ENCODE peak calls at places on chromosomes 7 and 10, in seven cellular contexts. S, A, O, F, L, P and G are unnamed samples. For H3K4me1 and H3K9me3, the result is how much of the 10 kb centered on the place peaks cover.

GRCh38 chr10:130234171-130234965 is 98.2 kb downstream of the GLRX3 start:
- DNase-seq in S (no peak), A (no peak), O (no peak), F (no peak), L (no peak), P (no peak), G (no peak)

GRCh38 chr10:74822101-74822500 is 4.3 kb upstream of the KAT6B start:
- DNase-seq in S (no peak), A (no peak), O (no peak), F (no peak), L (no peak), P (no peak), G (no peak)

GRCh38 chr10:50951451-50951850 is 66.0 kb upstream of the A1CF start:
- DNase-seq in S (no peak), A (no peak), O (no peak), F (no peak), L (no peak), P (no peak), G (no peak)

GRCh38 chr10:93580824-93581223 is 14.4 kb downstream of the FFAR4 start:
- DNase-seq in S (peak), A (no peak), O (no peak), F (no peak), L (no peak), P (peak), G (peak)

GRCh38 chr10:47311193-47311899 is 10.9 kb upstream of the GDF2 start:
- DNase-seq in S (no peak), A (no peak), O (no peak), F (no peak), L (peak), P (peak), G (no peak)

GRCh38 chr10:119211625-119212441 is 4.5 kb downstream of the GRK5 start:
- DNase-seq in S (no peak), A (no peak), O (no peak), F (no peak), L (no peak), P (no peak), G (peak)

GRCh38 chr10:72315611-72316385 is 38.9 kb downstream of the DNAJB12 start:
- DNase-seq in S (peak), A (peak), O (no peak), F (peak), L (peak), P (peak), G (peak)

GRCh38 chr7:155208681-155209477 is 88.8 kb upstream of the INSIG1 start:
- DNase-seq in S (peak), A (no peak), O (no peak), F (peak), L (no peak), P (peak), G (no peak)

GRCh38 chr7:130108809-130109208 is 38.5 kb downstream of the KLHDC10 start:
- DNase-seq in S (no peak), A (no peak), O (no peak), F (no peak), L (no peak), P (peak), G (no peak)

GRCh38 chr7:12210179-12211053 is 678 bp upstream of the TMEM106B start:
- DNase-seq in S (no peak), A (no peak), O (no peak), F (peak), L (peak), P (no peak), G (no peak)

DNA sequence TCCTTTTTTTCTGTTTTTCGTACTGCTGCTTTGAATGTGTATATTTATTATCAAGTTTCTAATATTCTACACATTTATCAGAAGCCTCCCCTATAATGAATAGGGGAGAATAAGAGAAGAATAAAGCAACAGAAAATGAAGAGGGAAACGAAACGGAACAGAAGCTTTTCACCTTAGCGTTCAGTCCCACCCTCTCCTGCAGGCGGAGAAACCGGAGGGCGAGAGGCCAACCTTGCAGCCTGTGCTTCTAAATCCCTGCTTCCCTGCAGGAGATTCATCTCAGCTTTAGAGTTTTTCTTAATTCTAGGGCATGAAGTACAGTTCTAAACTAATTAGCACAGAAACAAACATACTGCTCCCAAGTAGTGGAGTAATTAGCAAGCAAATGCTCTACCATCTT is 107.2 kb downstream of the CUBN start:
- DNase-seq in S (no peak), A (no peak), O (no peak), F (no peak), L (no peak), P (no peak), G (peak)
- H3K4me1 ChIP-seq in S (under half), A (under half), O (under half), F (half or more), L (under half), P (under half), G (under half)

DNA sequence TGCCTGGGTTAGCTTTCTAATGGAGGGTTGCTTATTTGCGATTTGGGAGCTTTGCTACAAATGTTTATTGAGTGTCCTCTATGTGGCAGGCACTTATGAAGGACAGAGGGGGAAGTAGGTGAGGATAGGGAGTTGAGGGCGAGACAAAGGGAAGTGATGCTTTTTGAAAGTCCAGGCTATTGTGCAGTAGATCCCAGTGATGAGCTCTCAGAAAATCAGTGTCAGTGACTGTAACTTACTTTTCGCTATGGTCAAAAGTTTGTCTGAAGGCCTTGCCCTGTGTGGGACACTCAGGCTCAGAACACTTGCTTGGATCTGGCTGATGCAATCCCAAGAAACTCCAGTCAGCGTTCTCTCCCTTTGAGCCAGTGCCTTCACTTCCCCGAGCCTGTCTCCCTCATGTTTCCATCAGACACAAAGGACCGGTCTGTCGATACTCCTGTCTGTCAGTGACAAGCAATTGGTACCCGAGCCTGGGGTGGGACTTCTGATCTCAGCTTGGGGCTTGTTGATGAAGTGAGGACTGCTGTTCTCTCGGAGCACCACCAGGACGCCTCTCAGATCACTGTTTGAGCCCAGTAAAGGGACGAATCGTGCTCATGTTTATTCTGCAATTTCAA is 63.1 kb upstream of the SORCS3 start:
- DNase-seq in S (peak), A (no peak), O (no peak), F (no peak), L (no peak), P (no peak), G (peak)
- TF ChIP-seq CTCF in S (no peak), A (no peak), O (no peak), F (no peak), L (no peak), P (no peak), G (peak)

DNA sequence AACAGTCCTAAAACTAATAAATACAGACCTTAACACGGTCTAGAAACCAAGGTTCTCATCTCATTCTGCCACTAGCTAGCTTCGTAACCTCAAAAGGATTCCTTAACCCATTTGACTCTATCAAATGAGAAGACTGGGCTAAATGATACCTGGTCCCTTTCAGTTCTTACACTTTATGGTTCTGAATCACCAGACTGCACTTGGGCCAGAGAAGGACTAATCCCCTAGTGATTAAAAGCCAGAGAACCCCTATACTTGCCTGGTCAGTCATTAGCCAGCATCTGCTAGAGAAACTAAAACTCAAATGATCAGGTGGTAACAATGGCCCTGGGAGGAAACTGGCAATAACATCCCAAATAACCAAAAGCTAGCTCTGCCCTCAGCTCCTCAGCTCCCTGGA is 16.8 kb downstream of the TMEM243 start:
- DNase-seq in S (no peak), A (no peak), O (no peak), F (no peak), L (no peak), P (no peak), G (no peak)
- H3K9me3 ChIP-seq in S (under half), A (under half), O (under half), F (under half), L (under half), P (under half), G (under half)

DNA sequence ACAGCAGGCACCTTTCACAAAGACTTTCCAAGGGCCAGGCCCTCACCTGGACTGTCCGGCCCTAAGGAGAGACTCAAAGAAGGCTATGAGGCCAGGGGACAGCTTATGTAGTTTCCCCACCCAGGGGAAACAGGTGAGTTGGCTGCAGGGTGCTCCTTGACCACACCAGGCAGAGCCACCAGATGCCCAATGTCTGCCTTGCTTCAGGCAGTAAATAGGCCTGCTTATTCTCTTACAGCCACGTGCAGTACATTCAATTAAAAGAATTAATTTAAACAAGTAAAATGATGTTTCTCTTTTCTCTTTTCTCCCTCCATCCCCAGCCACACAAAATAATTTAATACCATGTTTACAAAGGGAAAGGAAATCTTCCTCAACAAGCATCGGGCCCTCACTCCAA is 66.6 kb upstream of the ABLIM1 start:
- DNase-seq in S (no peak), A (no peak), O (no peak), F (no peak), L (no peak), P (no peak), G (no peak)
- H3K4me1 ChIP-seq in S (under half), A (under half), O (under half), F (under half), L (under half), P (under half), G (under half)

GRCh38 chr10:60820093-60820769 is 42.0 kb downstream of the CDK1 start:
- DNase-seq in S (peak), A (no peak), O (no peak), F (no peak), L (no peak), P (peak), G (peak)
- TF ChIP-seq CTCF in S (peak), A (no peak), O (peak), F (peak), L (peak), P (peak), G (peak)

GRCh38 chr7:142168746-142169145 is 57.2 kb downstream of the MGAM2 start:
- DNase-seq in S (no peak), A (no peak), O (no peak), F (no peak), L (no peak), P (no peak), G (peak)
- H3K9me3 ChIP-seq in S (under half), A (under half), O (under half), F (under half), L (under half), P (under half), G (under half)

GRCh38 chr7:43636093-43636492 is 53.2 kb downstream of the STK17A start:
- DNase-seq in S (peak), A (no peak), O (no peak), F (no peak), L (no peak), P (peak), G (no peak)

GRCh38 chr7:43640679-43641078 is 57.8 kb downstream of the STK17A start:
- DNase-seq in S (no peak), A (no peak), O (no peak), F (no peak), L (no peak), P (no peak), G (no peak)

GRCh38 chr7:43639858-43640491 is 57.1 kb downstream of the STK17A start:
- DNase-seq in S (peak), A (peak), O (no peak), F (peak), L (peak), P (peak), G (peak)

GRCh38 chr7:43634384-43634783 is 51.5 kb downstream of the STK17A start:
- DNase-seq in S (no peak), A (no peak), O (no peak), F (no peak), L (no peak), P (no peak), G (no peak)

GRCh38 chr7:43637114-43637806 is 54.4 kb downstream of the STK17A start:
- DNase-seq in S (no peak), A (no peak), O (no peak), F (no peak), L (no peak), P (no peak), G (no peak)
- H3K4me1 ChIP-seq in S (under half), A (under half), O (under half), F (under half), L (under half), P (under half), G (under half)

GRCh38 chr7:101813414-101814019 is 3.9 kb upstream of the CUX1 start:
- DNase-seq in S (no peak), A (no peak), O (peak), F (no peak), L (no peak), P (no peak), G (no peak)

GRCh38 chr7:101814996-101815825 is 2.2 kb upstream of the CUX1 start:
- DNase-seq in S (peak), A (peak), O (peak), F (peak), L (peak), P (peak), G (peak)

GRCh38 chr7:101812595-101812994 is 4.8 kb upstream of the CUX1 start:
- DNase-seq in S (no peak), A (no peak), O (no peak), F (no peak), L (no peak), P (no peak), G (no peak)

GRCh38 chr7:101815826-101816488 is 1.5 kb upstream of the CUX1 start:
- DNase-seq in S (peak), A (peak), O (peak), F (peak), L (peak), P (peak), G (peak)

GRCh38 chr7:101814081-101814995 is 3.1 kb upstream of the CUX1 start:
- DNase-seq in S (peak), A (peak), O (peak), F (peak), L (peak), P (peak), G (peak)
- TF ChIP-seq CTCF in S (peak), A (peak), O (peak), F (peak), L (peak), P (peak), G (peak)